ENCODE peak calls at places on chromosomes 1 and 21, in six cellular contexts. N is fibroblast of mammary gland, B is NAMALWA, C is pancreas, K is esophagus squamous epithelium, D is iPS-NIHi11. G is an unnamed sample.

GRCh38 chr1:61097326-61097725 is 15.0 kb downstream of the NFIA start:
- DNase-seq in D (no peak), N (peak; percentile 88), B (no peak), C (no peak), K (no peak), G (no peak)

GRCh38 chr1:69055223-69055622 is 512.5 kb upstream of the LRRC7 start:
- DNase-seq in C (no peak), D (no peak), B (no peak), K (no peak), N (no peak), G (no peak)

GRCh38 chr1:42958488-42959317 is at the start of gene SLC2A1:
- DNase-seq in B (peak; percentile 96), K (peak; percentile 72), N (peak; percentile 84), D (peak; percentile 93), C (peak; percentile 85), G (peak; percentile 95)

GRCh38 chr1:28501925-28502324 is 3.9 kb upstream of the RCC1 start:
- DNase-seq in N (no peak), B (no peak), K (no peak), C (no peak), D (no peak), G (no peak)

GRCh38 chr1:25476186-25477097 is 45.7 kb downstream of the MACO1 start:
- DNase-seq in C (no peak), D (no peak), B (no peak), K (no peak), N (no peak), G (no peak)

GRCh38 chr1:40930174-40930573 is 49.3 kb upstream of the CTPS1 start:
- DNase-seq in C (peak; percentile 53), D (no peak), N (no peak), K (no peak), B (no peak), G (no peak)

GRCh38 chr21:45592208-45592619 is 50.0 kb upstream of the SLC19A1 start:
- DNase-seq in D (no peak), K (no peak), C (no peak), B (peak; percentile 63), N (no peak), G (no peak)

GRCh38 chr1:243727503-243728191 is 122.4 kb downstream of the AKT3 start:
- DNase-seq in B (peak; percentile 53), D (no peak), N (no peak), C (no peak), K (no peak), G (no peak)

GRCh38 chr21:45295576-45296365 is 8.1 kb upstream of the POFUT2 start:
- DNase-seq in N (peak; percentile 75), B (no peak), C (peak; percentile 12), D (no peak), K (no peak), G (no peak)

GRCh38 chr1:28927442-28928305 is 13.3 kb downstream of the EPB41 start:
- DNase-seq in N (peak; percentile 40), B (peak; percentile 84), C (no peak), K (no peak), D (no peak), G (no peak)

GRCh38 chr1:203665986-203666385 is 39.4 kb downstream of the ATP2B4 start:
- DNase-seq in D (no peak), N (no peak), C (no peak), B (no peak), K (no peak), G (no peak)

GRCh38 chr1:172637522-172637921 is 21.4 kb upstream of the FASLG start:
- DNase-seq in C (no peak), N (peak; percentile 95), K (no peak), D (no peak), B (no peak), G (no peak)

GRCh38 chr1:9990944-9991343 is 6.1 kb upstream of the RBP7 start:
- DNase-seq in D (no peak), C (no peak), B (no peak), K (no peak), N (no peak), G (no peak)

GRCh38 chr1:152517237-152517811 is 3.0 kb downstream of the CRCT1 start:
- DNase-seq in B (no peak), N (peak; percentile 36), C (no peak), K (no peak), D (no peak), G (no peak)

GRCh38 chr1:59367269-59368006 is 70.5 kb downstream of the FGGY start:
- DNase-seq in N (peak; percentile 95), B (no peak), D (peak; percentile 20), K (no peak), C (peak; percentile 25), G (no peak)

GRCh38 chr1:23904748-23905357 is 8.3 kb downstream of the CNR2 start:
- DNase-seq in C (no peak), N (no peak), B (no peak), K (no peak), D (no peak), G (no peak)

GRCh38 chr1:161198206-161198876 is 513 bp downstream of the ADAMTS4 start:
- DNase-seq in B (no peak), C (no peak), D (peak; percentile 86), K (no peak), N (peak; percentile 48), G (no peak)

GRCh38 chr1:23407036-23407630 is 17.4 kb downstream of the TCEA3 start:
- DNase-seq in K (no peak), N (no peak), C (no peak), B (no peak), D (no peak), G (no peak)

GRCh38 chr1:212944209-212944901 is 6.0 kb upstream of the VASH2 start:
- DNase-seq in B (peak; percentile 42), K (no peak), D (no peak), N (no peak), C (no peak), G (no peak)

GRCh38 chr1:119613769-119614358 is 34.2 kb downstream of the ZNF697 start:
- DNase-seq in D (peak; percentile 76), K (peak; percentile 35), B (peak; percentile 88), C (peak; percentile 90), N (peak; percentile 84), G (peak; percentile 76)

GRCh38 chr1:34408011-34408410 is 231.3 kb downstream of the C1orf94 start:
- DNase-seq in K (no peak), D (no peak), N (no peak), C (no peak), B (no peak), G (no peak)

GRCh38 chr1:60415696-60416095 is 342.1 kb upstream of the C1orf87 start:
- DNase-seq in B (no peak), C (no peak), K (no peak), D (no peak), N (no peak), G (no peak)

GRCh38 chr1:62530516-62531154 is 66.7 kb upstream of the ANGPTL3 start:
- DNase-seq in D (peak; percentile 46), C (peak; percentile 67), K (no peak), B (peak; percentile 13), N (peak; percentile 9), G (no peak)

GRCh38 chr1:232627645-232628334 is 2.1 kb downstream of the SIPA1L2 start:
- DNase-seq in C (no peak), B (peak; percentile 59), K (no peak), N (peak; percentile 39), D (peak; percentile 35), G (no peak)

GRCh38 chr1:247747616-247748015 is 325 bp downstream of the OR14A2 start:
- DNase-seq in D (no peak), C (no peak), K (no peak), N (no peak), B (no peak), G (no peak)

GRCh38 chr21:23162213-23162946 is 2164.2 kb downstream of the NCAM2 start:
- DNase-seq in N (no peak), K (no peak), C (no peak), D (no peak), B (no peak), G (no peak)

GRCh38 chr1:29270881-29271390 is 34.6 kb downstream of the PTPRU start:
- DNase-seq in D (no peak), C (no peak), N (no peak), K (no peak), B (no peak), G (no peak)

GRCh38 chr1:208242829-208243521 is 1.2 kb downstream of the PLXNA2 start:
- DNase-seq in B (no peak), K (no peak), N (peak; percentile 14), C (peak; percentile 45), D (peak; percentile 52), G (no peak)

GRCh38 chr1:31166462-31166861 is 73.2 kb downstream of the NKAIN1 start:
- DNase-seq in N (no peak), B (no peak), C (no peak), K (no peak), D (no peak), G (no peak)

GRCh38 chr1:218164930-218165686 is 120.0 kb upstream of the RRP15 start:
- DNase-seq in N (no peak), D (peak; percentile 62), K (no peak), B (no peak), C (peak; percentile 11), G (peak; percentile 63)

GRCh38 chr21:16563795-16564194 is 834.0 kb downstream of the USP25 start:
- DNase-seq in N (no peak), D (peak; percentile 68), B (no peak), C (peak; percentile 55), K (no peak), G (no peak)

GRCh38 chr1:2228684-2229031 is 539 bp downstream of the SKI start:
- DNase-seq in B (peak; percentile 58), C (peak; percentile 50), N (no peak), D (no peak), K (no peak), G (no peak)

GRCh38 chr1:36168538-36168937 is 12.6 kb downstream of the MAP7D1 start:
- DNase-seq in N (no peak), D (no peak), B (no peak), C (no peak), K (no peak), G (no peak)

GRCh38 chr1:218810336-218810735 is 363.3 kb upstream of the LYPLAL1 start:
- DNase-seq in B (no peak), D (no peak), K (no peak), N (peak; percentile 55), C (no peak), G (no peak)

GRCh38 chr1:27402349-27402754 is 9.9 kb downstream of the GPR3 start:
- DNase-seq in D (peak; percentile 64), C (peak; percentile 73), N (peak; percentile 63), K (no peak), B (no peak), G (peak; percentile 86)

GRCh38 chr1:172698224-172698623 is 39.3 kb downstream of the FASLG start:
- DNase-seq in C (no peak), D (no peak), B (no peak), K (no peak), N (no peak), G (no peak)

GRCh38 chr1:167635233-167635648 is 5.2 kb downstream of the RCSD1 start:
- DNase-seq in B (no peak), D (peak; percentile 78), C (no peak), K (no peak), N (no peak), G (no peak)

G was measured in left lung.